ENCODE peak calls at places on chromosomes 16 and 17, in four cellular contexts. X, A, D and W are unnamed samples.

GRCh38 chr16:88372522-88372921 is 10.2 kb upstream of the ZNF469 start:
- DNase-seq in A (no peak), D (no peak), X (no peak), W (no peak)

GRCh38 chr16:70568601-70569217 is 45.1 kb downstream of the SF3B3 start:
- DNase-seq in D (no peak), X (peak; percentile 22), A (no peak), W (no peak)

GRCh38 chr17:77839324-77840155 is 119.0 kb upstream of the TNRC6C start:
- DNase-seq in A (no peak), D (no peak), X (no peak), W (no peak)

GRCh38 chr16:14240216-14240843 is 169.2 kb downstream of the MRTFB start:
- DNase-seq in X (peak; percentile 21), A (no peak), D (no peak), W (no peak)

GRCh38 chr16:53219795-53220194 is 165.0 kb downstream of the CHD9 start:
- DNase-seq in X (peak; percentile 49), D (no peak), A (no peak), W (no peak)

GRCh38 chr16:69131167-69131748 is 1.1 kb downstream of the CHTF8 start:
- DNase-seq in X (peak; percentile 42), A (no peak), D (no peak), W (peak; percentile 21)

GRCh38 chr17:22300177-22300576 is 607.9 kb downstream of the KCNJ18 start:
- DNase-seq in D (no peak), A (no peak), X (no peak), W (no peak)

GRCh38 chr16:84932691-84933090 is 78.6 kb downstream of the ZDHHC7 start:
- DNase-seq in D (no peak), A (no peak), X (no peak), W (no peak)

GRCh38 chr17:70168044-70168978 is 1.0 kb upstream of the KCNJ2 start:
- DNase-seq in D (peak; percentile 6), A (no peak), X (peak; percentile 69), W (peak; percentile 51)

GRCh38 chr17:73973881-73974409 is 229.5 kb upstream of the RPL38 start:
- DNase-seq in A (no peak), X (peak; percentile 42), D (no peak), W (no peak)

GRCh38 chr16:1351582-1352362 is at the start of the genes GNPTG and TSR3:
- DNase-seq in A (peak; percentile 77), D (peak; percentile 85), X (peak; percentile 93), W (peak; percentile 89)

GRCh38 chr16:7513429-7513828 is 180.8 kb downstream of the RBFOX1 start:
- DNase-seq in X (no peak), D (peak; percentile 1), A (no peak), W (no peak)

GRCh38 chr16:5770118-5770517 is 672.5 kb upstream of the EEF2KMT start:
- DNase-seq in X (no peak), D (no peak), A (no peak), W (no peak)

GRCh38 chr16:16042076-16042475 is 92.7 kb downstream of the ABCC1 start:
- DNase-seq in A (peak; percentile 81), X (peak; percentile 95), D (no peak), W (no peak)

GRCh38 chr16:27219161-27219560 is 15.8 kb downstream of the KDM8 start:
- DNase-seq in D (no peak), A (no peak), X (no peak), W (no peak)

GRCh38 chr16:30526137-30526822 is at the start of gene ZNF768:
- DNase-seq in A (no peak), X (no peak), D (peak; percentile 41), W (peak; percentile 59)

GRCh38 chr17:81572499-81573030 is 20.4 kb upstream of the FAAP100 start:
- DNase-seq in D (no peak), A (no peak), X (no peak), W (no peak)

GRCh38 chr16:75644240-75645012 is 3.0 kb downstream of the KARS1 start:
- DNase-seq in D (no peak), A (no peak), X (no peak), W (no peak)

GRCh38 chr16:81846105-81846504 is 67.0 kb downstream of the PLCG2 start:
- DNase-seq in A (no peak), D (no peak), X (no peak), W (no peak)

GRCh38 chr17:44552361-44552760 is 4.9 kb upstream of the FZD2 start:
- DNase-seq in X (no peak), A (no peak), D (no peak), W (no peak)

GRCh38 chr17:61325382-61326073 is 74.1 kb upstream of the TBX2 start:
- DNase-seq in X (no peak), A (no peak), D (no peak), W (no peak)

GRCh38 chr17:82932146-82933005 is 92.6 kb upstream of the ZNF750 start:
- DNase-seq in X (peak; percentile 36), A (peak; percentile 20), D (no peak), W (no peak)

GRCh38 chr16:2160915-2161551 is 5.5 kb downstream of the TRAF7 start:
- DNase-seq in A (peak; percentile 38), X (peak; percentile 54), D (no peak), W (no peak)

GRCh38 chr17:28372945-28373274 is 1.4 kb downstream of the SARM1 start:
- DNase-seq in A (no peak), D (no peak), X (no peak), W (no peak)

GRCh38 chr16:74817851-74818250 is 43.2 kb upstream of the FA2H start:
- DNase-seq in A (no peak), D (no peak), X (no peak), W (no peak)

GRCh38 chr17:58335779-58336455 is 7.3 kb upstream of the TSPOAP1 start:
- DNase-seq in X (no peak), A (no peak), D (peak; percentile 67), W (no peak)

GRCh38 chr17:40418428-40418706 is 671 bp upstream of the TOP2A start:
- DNase-seq in X (no peak), D (no peak), A (no peak), W (no peak)

GRCh38 chr16:81863630-81864352 is 84.7 kb downstream of the PLCG2 start:
- DNase-seq in A (no peak), X (no peak), D (peak; percentile 39), W (no peak)

GRCh38 chr17:2435181-2435741 is 34.4 kb upstream of the MNT start:
- DNase-seq in A (no peak), X (peak; percentile 44), D (no peak), W (peak; percentile 64)

GRCh38 chr17:80797741-80798594 is 193.7 kb upstream of the CHMP6 start:
- DNase-seq in A (no peak), D (no peak), X (no peak), W (no peak)

GRCh38 chr17:44934745-44935105 is 12.8 kb downstream of the KIF18B start:
- DNase-seq in A (no peak), X (no peak), D (no peak), W (no peak)

GRCh38 chr17:66422181-66422580 is 119.8 kb downstream of the PRKCA start:
- DNase-seq in X (no peak), D (no peak), A (no peak), W (no peak)

GRCh38 chr17:41654134-41654907 is 29.9 kb upstream of the KRT17 start:
- DNase-seq in A (no peak), X (no peak), D (no peak), W (no peak)

GRCh38 chr16:27576729-27577128 is 26.8 kb downstream of the KATNIP start:
- DNase-seq in D (no peak), A (no peak), X (no peak), W (no peak)

GRCh38 chr16:54282923-54283734 is 3.5 kb downstream of the IRX3 start:
- DNase-seq in D (no peak), A (no peak), X (no peak), W (peak; percentile 21)

GRCh38 chr17:58300336-58300735 is 19.6 kb upstream of the MPO start:
- DNase-seq in A (no peak), D (no peak), X (no peak), W (no peak)

GRCh38 chr17:13597723-13598347 is 3.9 kb downstream of the HS3ST3A1 start:
- DNase-seq in X (peak; percentile 73), A (no peak), D (peak; percentile 8), W (no peak)

GRCh38 chr16:80623376-80623775 is 82.6 kb downstream of the DYNLRB2 start:
- DNase-seq in D (no peak), A (no peak), X (peak; percentile 70), W (no peak)

GRCh38 chr16:83533193-83533592 is 274.6 kb upstream of the HSBP1 start:
- DNase-seq in D (no peak), A (peak; percentile 31), X (no peak), W (no peak)